ENCODE peak calls at places on chromosomes 6 and 20, in eight cellular contexts. One of them, this sample, is unnamed.

GRCh38 chr6:35351422-35351821 is 9.1 kb downstream of the PPARD start:
- DNase-seq in RWPE1: no peak
- DNase-seq in GM23248: no peak
- DNase-seq in lung: no peak
- DNase-seq in CD8-positive, alpha-beta memory T cell: no peak
- DNase-seq in heart right ventricle: no peak
- DNase-seq in caudate nucleus: no peak
- DNase-seq in transverse colon: no peak
- DNase-seq in this sample: no peak

GRCh38 chr20:37526238-37526838 is 1.3 kb downstream of the BLCAP start:
- DNase-seq in CD8-positive, alpha-beta memory T cell: no peak
- DNase-seq in heart right ventricle: no peak
- DNase-seq in transverse colon: peak
- DNase-seq in caudate nucleus: peak
- DNase-seq in RWPE1: peak
- DNase-seq in GM23248: peak
- DNase-seq in lung: no peak
- DNase-seq in this sample: peak

GRCh38 chr20:31830406-31830981 is 11.3 kb downstream of the MYLK2 start:
- DNase-seq in lung: no peak
- DNase-seq in RWPE1: no peak
- DNase-seq in transverse colon: no peak
- DNase-seq in heart right ventricle: no peak
- DNase-seq in GM23248: no peak
- DNase-seq in CD8-positive, alpha-beta memory T cell: no peak
- DNase-seq in caudate nucleus: no peak
- DNase-seq in this sample: no peak

GRCh38 chr20:6765469-6766058 is 1.9 kb upstream of the BMP2 start:
- DNase-seq in lung: no peak
- DNase-seq in transverse colon: no peak
- DNase-seq in heart right ventricle: no peak
- DNase-seq in GM23248: peak
- DNase-seq in RWPE1: peak
- DNase-seq in CD8-positive, alpha-beta memory T cell: no peak
- DNase-seq in caudate nucleus: no peak
- DNase-seq in this sample: no peak

GRCh38 chr6:79872303-79872702 is 75.0 kb downstream of the ELOVL4 start:
- DNase-seq in RWPE1: no peak
- DNase-seq in transverse colon: no peak
- DNase-seq in GM23248: no peak
- DNase-seq in caudate nucleus: no peak
- DNase-seq in lung: no peak
- DNase-seq in heart right ventricle: no peak
- DNase-seq in CD8-positive, alpha-beta memory T cell: no peak
- DNase-seq in this sample: no peak

GRCh38 chr20:64219202-64219601 is 36.3 kb upstream of the PCMTD2 start:
- DNase-seq in RWPE1: no peak
- DNase-seq in heart right ventricle: no peak
- DNase-seq in CD8-positive, alpha-beta memory T cell: no peak
- DNase-seq in lung: no peak
- DNase-seq in GM23248: peak
- DNase-seq in transverse colon: no peak
- DNase-seq in caudate nucleus: no peak
- DNase-seq in this sample: peak

GRCh38 chr20:25295386-25296093 is 47.7 kb downstream of the PYGB start:
- DNase-seq in heart right ventricle: peak
- DNase-seq in RWPE1: no peak
- DNase-seq in CD8-positive, alpha-beta memory T cell: no peak
- DNase-seq in GM23248: peak
- DNase-seq in caudate nucleus: no peak
- DNase-seq in transverse colon: peak
- DNase-seq in lung: no peak
- DNase-seq in this sample: no peak

GRCh38 chr6:15160812-15161211 is 85.1 kb upstream of the JARID2 start:
- DNase-seq in GM23248: peak
- DNase-seq in transverse colon: no peak
- DNase-seq in RWPE1: no peak
- DNase-seq in CD8-positive, alpha-beta memory T cell: no peak
- DNase-seq in lung: no peak
- DNase-seq in heart right ventricle: no peak
- DNase-seq in caudate nucleus: no peak
- DNase-seq in this sample: no peak

GRCh38 chr6:20411544-20411943 is 9.9 kb downstream of the E2F3 start:
- DNase-seq in CD8-positive, alpha-beta memory T cell: no peak
- DNase-seq in GM23248: no peak
- DNase-seq in RWPE1: no peak
- DNase-seq in caudate nucleus: no peak
- DNase-seq in heart right ventricle: no peak
- DNase-seq in lung: no peak
- DNase-seq in transverse colon: no peak
- DNase-seq in this sample: no peak

GRCh38 chr6:157593596-157593995 is 212.6 kb downstream of the ZDHHC14 start:
- DNase-seq in lung: no peak
- DNase-seq in transverse colon: no peak
- DNase-seq in GM23248: no peak
- DNase-seq in heart right ventricle: no peak
- DNase-seq in RWPE1: no peak
- DNase-seq in CD8-positive, alpha-beta memory T cell: no peak
- DNase-seq in caudate nucleus: no peak
- DNase-seq in this sample: no peak

GRCh38 chr6:10850728-10851127 is 12.4 kb upstream of the MAK start:
- DNase-seq in lung: no peak
- DNase-seq in transverse colon: no peak
- DNase-seq in heart right ventricle: no peak
- DNase-seq in GM23248: no peak
- DNase-seq in CD8-positive, alpha-beta memory T cell: no peak
- DNase-seq in RWPE1: no peak
- DNase-seq in caudate nucleus: no peak
- DNase-seq in this sample: no peak

GRCh38 chr20:41475507-41475906 is 108.9 kb upstream of the EMILIN3 start:
- DNase-seq in transverse colon: no peak
- DNase-seq in GM23248: peak
- DNase-seq in lung: no peak
- DNase-seq in heart right ventricle: no peak
- DNase-seq in RWPE1: no peak
- DNase-seq in CD8-positive, alpha-beta memory T cell: no peak
- DNase-seq in caudate nucleus: no peak
- DNase-seq in this sample: no peak

GRCh38 chr20:62652051-62652893 is 10.0 kb downstream of the SLCO4A1 start:
- DNase-seq in transverse colon: peak
- DNase-seq in CD8-positive, alpha-beta memory T cell: peak
- DNase-seq in heart right ventricle: peak
- DNase-seq in caudate nucleus: peak
- DNase-seq in lung: peak
- DNase-seq in RWPE1: peak
- DNase-seq in GM23248: peak
- DNase-seq in this sample: peak

DNA sequence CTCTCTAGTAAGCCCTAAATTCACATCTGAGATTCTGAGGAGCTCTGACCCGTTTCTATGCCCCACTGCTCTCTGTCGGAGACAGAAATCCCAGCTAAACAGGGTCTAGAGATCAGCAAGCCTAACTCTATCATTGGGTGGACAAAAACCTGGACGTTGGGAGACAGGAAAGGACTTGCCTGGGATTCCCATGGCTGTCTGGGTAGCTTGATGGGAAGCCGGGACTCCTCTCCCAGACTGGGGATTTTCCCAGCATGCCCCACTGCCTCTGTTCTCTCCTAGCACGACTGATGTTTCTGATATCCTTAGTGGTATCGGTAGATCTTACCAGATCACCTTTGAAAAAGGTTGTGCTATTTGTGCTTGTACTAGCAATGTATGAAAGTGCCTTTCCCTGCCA is 22.9 kb downstream of the DUSP22 start:
- DNase-seq in CD8-positive, alpha-beta memory T cell: no peak
- DNase-seq in lung: no peak
- DNase-seq in heart right ventricle: no peak
- DNase-seq in RWPE1: no peak
- DNase-seq in caudate nucleus: no peak
- DNase-seq in GM23248: no peak
- DNase-seq in transverse colon: no peak
- DNase-seq in this sample: no peak
- H3K27ac ChIP-seq in CD8-positive, alpha-beta memory T cell: no peak
- H3K27ac ChIP-seq in lung: no peak
- H3K27ac ChIP-seq in heart right ventricle: no peak
- H3K27ac ChIP-seq in RWPE1: no peak
- H3K27ac ChIP-seq in caudate nucleus: no peak
- H3K27ac ChIP-seq in GM23248: no peak
- H3K27ac ChIP-seq in transverse colon: no peak
- H3K27ac ChIP-seq in this sample: no peak

GRCh38 chr6:32842690-32843089 is 1.2 kb downstream of the PSMB8 start:
- DNase-seq in RWPE1: no peak
- DNase-seq in CD8-positive, alpha-beta memory T cell: no peak
- DNase-seq in heart right ventricle: no peak
- DNase-seq in GM23248: no peak
- DNase-seq in lung: no peak
- DNase-seq in transverse colon: no peak
- DNase-seq in caudate nucleus: no peak
- DNase-seq in this sample: no peak
- H3K27ac ChIP-seq in RWPE1: peak
- H3K27ac ChIP-seq in CD8-positive, alpha-beta memory T cell: peak
- H3K27ac ChIP-seq in heart right ventricle: peak
- H3K27ac ChIP-seq in GM23248: no peak
- H3K27ac ChIP-seq in lung: no peak
- H3K27ac ChIP-seq in transverse colon: peak
- H3K27ac ChIP-seq in caudate nucleus: no peak
- H3K27ac ChIP-seq in this sample: no peak

GRCh38 chr6:19287928-19288327 is 549.2 kb upstream of the ID4 start:
- DNase-seq in RWPE1: no peak
- DNase-seq in heart right ventricle: no peak
- DNase-seq in caudate nucleus: no peak
- DNase-seq in lung: no peak
- DNase-seq in GM23248: no peak
- DNase-seq in CD8-positive, alpha-beta memory T cell: no peak
- DNase-seq in transverse colon: no peak
- DNase-seq in this sample: no peak

DNA sequence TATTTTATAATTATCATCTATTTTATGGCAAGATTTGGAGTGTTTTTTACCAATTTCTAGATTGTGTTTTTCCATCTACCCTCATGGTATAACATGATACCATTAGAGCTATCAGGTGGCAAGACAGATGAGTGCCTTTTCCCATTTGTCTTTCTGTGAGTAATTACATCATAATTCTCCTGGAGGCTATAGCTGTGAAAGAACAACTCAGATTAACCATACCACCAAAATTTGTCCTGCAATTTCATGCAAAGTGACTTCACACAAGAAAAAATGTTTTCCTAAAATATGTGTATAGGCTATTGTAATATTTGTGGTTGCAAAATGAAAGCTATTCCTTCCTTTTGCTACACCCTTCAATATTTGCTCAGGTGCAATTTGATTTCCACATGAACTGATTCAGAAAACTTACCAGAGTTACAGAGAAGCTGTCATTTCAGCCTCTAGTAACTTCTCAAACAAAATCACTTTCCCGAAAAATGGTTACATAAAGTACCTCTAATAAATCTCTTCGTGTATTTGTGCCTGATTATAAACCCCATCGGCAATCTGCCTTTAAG is 547.7 kb upstream of the ID4 start:
- DNase-seq in CD8-positive, alpha-beta memory T cell: no peak
- DNase-seq in caudate nucleus: no peak
- DNase-seq in transverse colon: no peak
- DNase-seq in lung: no peak
- DNase-seq in GM23248: no peak
- DNase-seq in RWPE1: peak
- DNase-seq in heart right ventricle: no peak
- DNase-seq in this sample: no peak
- H3K27ac ChIP-seq in CD8-positive, alpha-beta memory T cell: no peak
- H3K27ac ChIP-seq in caudate nucleus: no peak
- H3K27ac ChIP-seq in transverse colon: no peak
- H3K27ac ChIP-seq in lung: no peak
- H3K27ac ChIP-seq in GM23248: no peak
- H3K27ac ChIP-seq in RWPE1: no peak
- H3K27ac ChIP-seq in heart right ventricle: no peak
- H3K27ac ChIP-seq in this sample: no peak

DNA sequence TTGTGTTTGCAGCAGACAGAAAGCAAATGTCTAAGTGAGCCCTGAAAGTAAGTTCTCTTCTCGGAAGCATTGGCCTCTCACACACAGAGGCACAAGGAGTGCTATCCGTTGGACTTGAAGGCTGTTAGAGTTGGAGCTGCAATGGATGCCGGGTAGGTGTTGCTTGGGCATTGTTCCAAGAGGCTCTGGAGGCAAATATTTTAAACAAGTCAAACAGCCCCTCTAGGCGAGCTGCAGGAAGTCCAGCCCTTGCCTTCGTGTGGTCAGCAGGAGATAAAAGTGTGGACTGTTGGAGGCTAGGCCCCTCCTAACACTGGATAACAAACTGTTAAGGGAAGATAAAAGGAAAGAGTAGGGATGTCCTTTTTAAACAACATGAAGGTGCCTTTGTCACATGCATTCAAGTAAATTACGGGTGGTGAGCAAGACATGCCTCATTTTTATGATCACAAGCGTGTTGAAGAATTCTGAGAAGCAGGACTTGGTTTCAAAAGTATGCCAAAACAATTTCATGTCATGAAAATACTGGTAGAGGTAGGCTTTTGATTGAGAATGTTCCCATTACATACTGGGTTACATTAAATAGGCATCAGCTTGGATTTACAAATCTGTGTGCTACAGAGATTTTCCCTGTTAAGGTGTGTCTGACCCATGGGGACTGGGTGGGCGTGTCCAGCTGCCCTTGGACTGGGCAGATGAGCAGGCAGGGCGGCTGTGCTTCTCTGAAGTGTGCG is 57.4 kb downstream of the RREB1 start:
- DNase-seq in transverse colon: no peak
- DNase-seq in GM23248: no peak
- DNase-seq in caudate nucleus: no peak
- DNase-seq in lung: no peak
- DNase-seq in CD8-positive, alpha-beta memory T cell: no peak
- DNase-seq in heart right ventricle: no peak
- DNase-seq in RWPE1: no peak
- DNase-seq in this sample: no peak
- H3K27ac ChIP-seq in transverse colon: peak
- H3K27ac ChIP-seq in GM23248: no peak
- H3K27ac ChIP-seq in caudate nucleus: no peak
- H3K27ac ChIP-seq in lung: no peak
- H3K27ac ChIP-seq in CD8-positive, alpha-beta memory T cell: peak
- H3K27ac ChIP-seq in heart right ventricle: peak
- H3K27ac ChIP-seq in RWPE1: peak
- H3K27ac ChIP-seq in this sample: no peak

GRCh38 chr6:87926072-87926471 is 121.6 kb upstream of the SPACA1 start:
- DNase-seq in lung: no peak
- DNase-seq in caudate nucleus: no peak
- DNase-seq in RWPE1: no peak
- DNase-seq in CD8-positive, alpha-beta memory T cell: no peak
- DNase-seq in GM23248: no peak
- DNase-seq in transverse colon: no peak
- DNase-seq in heart right ventricle: no peak
- DNase-seq in this sample: no peak
- H3K27ac ChIP-seq in lung: no peak
- H3K27ac ChIP-seq in caudate nucleus: no peak
- H3K27ac ChIP-seq in RWPE1: no peak
- H3K27ac ChIP-seq in CD8-positive, alpha-beta memory T cell: no peak
- H3K27ac ChIP-seq in GM23248: no peak
- H3K27ac ChIP-seq in transverse colon: no peak
- H3K27ac ChIP-seq in heart right ventricle: no peak
- H3K27ac ChIP-seq in this sample: no peak